ENCODE peak calls at places on chromosomes 1 and 21, in ten cellular contexts. S, C, H, X, L, M, B, I, N and F are unnamed samples.

GRCh38 chr1:58815680-58816071 is 31.8 kb upstream of the JUN start:
- DNase-seq in S (no peak), C (no peak), H (no peak), X (peak), L (no peak), M (no peak), B (no peak), I (no peak), N (no peak), F (peak)

GRCh38 chr21:43574741-43575465 is 84.4 kb downstream of the HSF2BP start:
- DNase-seq in S (no peak), C (no peak), H (no peak), X (no peak), L (no peak), M (no peak), B (no peak), I (no peak), N (no peak), F (no peak)

GRCh38 chr1:96048572-96048971 is 673.0 kb upstream of the PTBP2 start:
- DNase-seq in S (no peak), C (no peak), H (no peak), X (no peak), L (no peak), M (no peak), B (no peak), I (no peak), N (no peak), F (no peak)

GRCh38 chr1:7561331-7561921 is 209.7 kb upstream of the VAMP3 start:
- DNase-seq in S (peak), C (no peak), H (no peak), X (no peak), L (no peak), M (peak), B (no peak), I (no peak), N (no peak), F (no peak)

GRCh38 chr1:20702416-20702815 is 15.4 kb downstream of the KIF17 start:
- DNase-seq in S (no peak), C (no peak), H (peak), X (no peak), L (peak), M (no peak), B (no peak), I (no peak), N (no peak), F (no peak)

GRCh38 chr1:224216380-224216779 is 33.3 kb downstream of the DEGS1 start:
- DNase-seq in S (no peak), C (no peak), H (no peak), X (no peak), L (no peak), M (no peak), B (no peak), I (no peak), N (no peak), F (no peak)

GRCh38 chr1:147669475-147670318 is 627 bp downstream of the ACP6 start:
- DNase-seq in S (peak), C (peak), H (peak), X (no peak), L (peak), M (peak), B (peak), I (peak), N (peak), F (peak)

GRCh38 chr1:28213315-28213714 is 19.5 kb downstream of the DNAJC8 start:
- DNase-seq in S (no peak), C (no peak), H (no peak), X (no peak), L (no peak), M (no peak), B (no peak), I (no peak), N (no peak), F (no peak)

GRCh38 chr1:111620412-111620971 is 903 bp downstream of the RAP1A start:
- DNase-seq in S (no peak), C (peak), H (no peak), X (no peak), L (no peak), M (no peak), B (no peak), I (no peak), N (no peak), F (peak)

GRCh38 chr1:64929221-64929620 is 37.1 kb downstream of the JAK1 start:
- DNase-seq in S (no peak), C (no peak), H (no peak), X (no peak), L (no peak), M (no peak), B (no peak), I (no peak), N (no peak), F (no peak)

GRCh38 chr1:77643456-77643855 is 39.0 kb downstream of the ZZZ3 start:
- DNase-seq in S (no peak), C (no peak), H (no peak), X (no peak), L (no peak), M (no peak), B (no peak), I (no peak), N (no peak), F (no peak)

GRCh38 chr1:116814935-116815334 is 60.7 kb downstream of the CD2 start:
- DNase-seq in S (peak), C (no peak), H (no peak), X (peak), L (no peak), M (no peak), B (no peak), I (no peak), N (no peak), F (no peak)

GRCh38 chr1:76862447-76862846 is 4.8 kb upstream of the ST6GALNAC5 start:
- DNase-seq in S (no peak), C (no peak), H (no peak), X (no peak), L (peak), M (no peak), B (no peak), I (no peak), N (no peak), F (no peak)

GRCh38 chr1:245748246-245748645 is 593.5 kb downstream of the KIF26B start:
- DNase-seq in S (no peak), C (no peak), H (no peak), X (no peak), L (no peak), M (no peak), B (no peak), I (no peak), N (no peak), F (no peak)